ENCODE peak calls at places on chromosomes 4 and X, in eight cellular contexts. C is fibroblast of lung, D is PC-3, J is GM12878, F is mesendoderm, K is IMR-90, T is mesenchymal stem cell, O is H9. R is an unnamed sample.

GRCh38 chr4:139514382-139515059 is 41.5 kb downstream of the SETD7 start:
- DNase-seq in C (no peak), O (no peak), T (no peak), J (no peak), F (peak), D (no peak), K (no peak), R (no peak)

GRCh38 chrX:2457289-2458133 is 43.3 kb downstream of the DHRSX start:
- DNase-seq in O (peak), F (peak), T (no peak), C (no peak), J (no peak), K (no peak), D (no peak), R (peak)

GRCh38 chr4:8281519-8282133 is 12.1 kb downstream of the HTRA3 start:
- DNase-seq in O (no peak), J (no peak), D (no peak), K (peak), F (no peak), C (peak), T (no peak), R (no peak)

GRCh38 chrX:22025751-22026150 is 6.4 kb upstream of the PHEX start:
- DNase-seq in J (no peak), F (no peak), O (no peak), T (no peak), K (peak), C (no peak), D (no peak), R (no peak)

GRCh38 chr4:181364504-181364903 is 878.7 kb upstream of the TENM3 start:
- DNase-seq in K (peak), O (no peak), D (no peak), T (no peak), J (no peak), F (no peak), C (no peak), R (no peak)

GRCh38 chrX:46551494-46552128 is 6.4 kb upstream of the ZNF674 start:
- DNase-seq in J (no peak), C (peak), F (peak), T (peak), O (peak), K (peak), D (peak), R (peak)

GRCh38 chr4:5760936-5761480 is 50.0 kb downstream of the EVC start:
- DNase-seq in K (no peak), C (no peak), J (no peak), F (no peak), D (no peak), O (peak), T (no peak), R (no peak)

GRCh38 chr4:148205481-148205880 is 236.7 kb downstream of the NR3C2 start:
- DNase-seq in C (no peak), O (no peak), D (no peak), J (no peak), F (no peak), K (no peak), T (no peak), R (no peak)

GRCh38 chrX:107449490-107450175 is at the start of gene FRMPD3:
- DNase-seq in T (no peak), J (no peak), F (no peak), C (no peak), D (no peak), O (peak), K (no peak), R (peak)

GRCh38 chr4:152943673-152944072 is 7.5 kb downstream of the FHDC1 start:
- DNase-seq in F (peak), K (peak), D (no peak), T (peak), J (no peak), O (no peak), C (no peak), R (no peak)

GRCh38 chrX:40304115-40304514 is 206.4 kb upstream of the BCOR start:
- DNase-seq in F (no peak), T (no peak), O (no peak), K (no peak), D (no peak), J (no peak), C (no peak), R (no peak)

GRCh38 chrX:153521034-153521433 is 3.6 kb downstream of the ATP2B3 start:
- DNase-seq in C (peak), F (no peak), T (no peak), O (no peak), K (peak), J (no peak), D (no peak), R (no peak)

GRCh38 chrX:12709047-12709446 is 82.2 kb upstream of the PRPS2 start:
- DNase-seq in D (peak), F (no peak), C (no peak), O (peak), K (no peak), T (no peak), J (no peak), R (peak)

GRCh38 chrX:3250946-3251345 is 95.5 kb downstream of the MXRA5 start:
- DNase-seq in F (no peak), K (peak), J (no peak), O (no peak), C (no peak), T (no peak), D (no peak), R (no peak)

GRCh38 chr4:115671581-115671980 is 558.2 kb upstream of the NDST4 start:
- DNase-seq in O (no peak), J (no peak), T (no peak), F (no peak), D (peak), C (no peak), K (no peak), R (no peak)

GRCh38 chrX:50813843-50814661 is at the start of gene SHROOM4:
- DNase-seq in D (no peak), O (peak), K (peak), J (no peak), F (peak), T (peak), C (peak), R (peak)

GRCh38 chr4:176775326-176775725 is 17.4 kb downstream of the VEGFC start:
- DNase-seq in O (no peak), T (no peak), F (no peak), C (no peak), J (no peak), D (peak), K (no peak), R (no peak)

GRCh38 chrX:55167124-55167523 is 53.0 kb upstream of the PAGE5 start:
- DNase-seq in K (no peak), O (no peak), C (no peak), F (no peak), D (peak), T (peak), J (no peak), R (no peak)

GRCh38 chr4:152522754-152523153 is 13.1 kb downstream of the FBXW7 start:
- DNase-seq in F (peak), J (no peak), T (no peak), D (no peak), O (no peak), C (no peak), K (no peak), R (no peak)

GRCh38 chrX:17737707-17738001 is 361 bp downstream of the SCML1 start:
- DNase-seq in T (no peak), F (no peak), D (no peak), O (no peak), C (no peak), K (no peak), J (no peak), R (no peak)

GRCh38 chrX:19805054-19805690 is 82.2 kb downstream of the SH3KBP1 start:
- DNase-seq in K (no peak), O (no peak), C (no peak), J (no peak), F (no peak), D (no peak), T (no peak), R (no peak)

GRCh38 chrX:2441466-2441865 is 59.3 kb downstream of the DHRSX start:
- DNase-seq in C (no peak), D (no peak), K (no peak), O (no peak), J (no peak), F (no peak), T (no peak), R (no peak)

GRCh38 chr4:8396762-8397406 is 43.6 kb downstream of the ACOX3 start:
- DNase-seq in C (no peak), T (no peak), D (no peak), J (no peak), F (no peak), O (no peak), K (no peak), R (no peak)

GRCh38 chr4:165680821-165681220 is 192.2 kb upstream of the TLL1 start:
- DNase-seq in O (no peak), K (no peak), T (no peak), C (no peak), F (no peak), J (no peak), D (peak), R (no peak)

GRCh38 chrX:13377537-13377936 is 57.7 kb upstream of the ATXN3L start:
- DNase-seq in T (peak), D (no peak), O (no peak), K (peak), J (no peak), C (peak), F (no peak), R (no peak)

GRCh38 chrX:31909850-31910547 is 838.2 kb upstream of the FTHL17 start:
- DNase-seq in D (no peak), J (no peak), F (no peak), O (no peak), C (no peak), K (no peak), T (no peak), R (no peak)

GRCh38 chrX:104270916-104271512 is 16.3 kb upstream of the ESX1 start:
- DNase-seq in K (peak), C (peak), T (peak), F (peak), J (no peak), D (peak), O (peak), R (peak)

GRCh38 chr4:78864405-78865024 is 74.7 kb downstream of the PAQR3 start:
- DNase-seq in J (peak), C (peak), K (peak), D (peak), F (peak), T (peak), O (no peak), R (peak)

GRCh38 chr4:139619644-139620043 is 46.0 kb upstream of the MGST2 start:
- DNase-seq in D (peak), C (peak), F (peak), K (no peak), T (peak), O (no peak), J (no peak), R (peak)

GRCh38 chr4:110597582-110597981 is 25.3 kb downstream of the PITX2 start:
- DNase-seq in J (no peak), C (no peak), F (no peak), T (no peak), D (no peak), O (no peak), K (no peak), R (no peak)

GRCh38 chr4:110596431-110596830 is 26.4 kb downstream of the PITX2 start:
- DNase-seq in D (no peak), O (no peak), C (no peak), J (no peak), T (no peak), F (no peak), K (no peak), R (no peak)

DNA sequence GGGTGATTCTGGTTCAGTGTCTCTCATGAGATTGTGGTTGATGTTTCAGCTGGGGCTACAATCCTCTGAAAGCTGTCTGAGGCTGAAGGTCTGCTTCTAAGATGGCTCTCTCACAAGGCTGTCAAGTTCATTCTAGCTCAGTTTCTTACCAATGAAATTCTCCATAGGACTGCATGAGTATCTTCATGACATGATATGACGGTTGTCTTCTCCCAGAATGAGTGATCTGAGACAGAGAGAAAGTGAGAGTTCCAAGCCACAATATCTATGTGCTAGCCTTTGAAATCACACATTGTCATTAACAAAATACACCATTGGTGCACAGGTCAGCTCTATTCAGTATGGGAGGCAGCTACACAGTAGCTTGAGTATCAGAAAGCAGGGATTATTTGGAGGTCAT is 27.3 kb downstream of the PITX2 start:
- DNase-seq in J (no peak), O (no peak), C (no peak), D (no peak), K (no peak), T (no peak), F (no peak), R (no peak)
- H3K9ac ChIP-seq in J (no peak), O (no peak), C (no peak), D (no peak), K (no peak), T (no peak), F (no peak), R (no peak)

GRCh38 chr4:48526403-48526802 is 36.4 kb downstream of the ZAR1 start:
- DNase-seq in C (no peak), F (no peak), J (no peak), K (no peak), D (no peak), T (no peak), O (no peak), R (no peak)
- H3K9ac ChIP-seq in C (no peak), F (no peak), J (no peak), K (no peak), D (no peak), T (no peak), O (no peak), R (no peak)

DNA sequence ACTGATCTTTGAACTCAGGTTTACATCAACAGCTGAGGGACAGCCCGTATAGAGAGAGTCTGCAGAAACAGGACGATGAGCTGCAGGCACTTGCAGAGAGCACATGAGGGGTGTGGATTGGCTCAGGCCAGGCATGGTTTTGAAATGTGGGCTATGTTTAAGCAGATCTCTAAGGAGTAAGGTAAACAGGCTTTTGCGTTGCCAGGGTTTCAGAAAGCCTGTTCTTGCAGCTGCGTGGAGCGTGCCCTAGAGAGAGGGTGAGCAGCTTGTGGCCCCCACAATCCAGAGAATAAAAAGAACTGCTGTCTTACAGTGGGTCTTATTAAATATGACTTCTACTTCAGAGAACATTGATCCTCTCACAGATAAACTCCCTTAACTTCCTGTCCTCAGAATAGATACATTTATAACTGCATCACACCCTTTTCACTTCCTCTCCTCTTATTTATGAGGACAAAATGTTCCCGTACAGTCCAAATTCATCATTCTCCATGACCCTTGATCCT is 64.1 kb downstream of the TMA16 start:
- DNase-seq in K (no peak), J (no peak), F (no peak), D (no peak), O (no peak), T (peak), C (peak), R (no peak)
- H3K9ac ChIP-seq in K (no peak), J (no peak), F (no peak), D (no peak), O (no peak), T (no peak), C (no peak), R (no peak)

DNA sequence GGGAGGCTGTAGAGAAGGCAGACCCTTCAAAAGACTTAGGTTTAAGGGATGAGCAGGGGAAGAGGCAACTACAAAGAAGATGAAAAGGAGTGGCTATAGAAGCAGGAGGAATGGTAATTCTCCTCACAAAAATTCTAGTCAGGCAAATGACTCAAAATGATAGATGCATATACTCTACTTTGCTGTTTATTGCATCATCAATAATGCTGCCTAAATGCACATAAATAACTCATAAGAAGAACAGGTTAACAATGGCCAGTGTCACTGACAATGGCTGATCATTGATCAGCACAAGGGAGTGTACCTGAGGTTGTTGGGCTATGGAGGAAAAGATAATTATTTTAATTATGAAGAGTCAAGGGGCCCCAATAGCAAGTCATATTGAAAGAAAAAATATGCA is 184.7 kb upstream of the ETNPPL start:
- DNase-seq in F (no peak), T (no peak), D (no peak), J (no peak), K (no peak), C (no peak), O (no peak), R (no peak)
- H3K9ac ChIP-seq in F (no peak), T (no peak), D (no peak), J (no peak), K (no peak), C (no peak), O (no peak), R (no peak)

GRCh38 chr4:185128272-185129119 is 14.6 kb upstream of the SLC25A4 start:
- DNase-seq in F (peak), T (peak), J (no peak), K (no peak), O (peak), C (no peak), D (no peak), R (peak)
- H3K9ac ChIP-seq in F (peak), T (peak), J (no peak), K (no peak), O (no peak), C (no peak), D (no peak), R (no peak)

GRCh38 chrX:74940414-74940813 is 15.2 kb upstream of the NEXMIF start:
- DNase-seq in O (no peak), J (no peak), F (no peak), K (no peak), D (no peak), C (no peak), T (no peak), R (no peak)
- H3K9ac ChIP-seq in O (no peak), J (no peak), F (no peak), K (no peak), D (no peak), C (no peak), T (no peak), R (no peak)

GRCh38 chrX:149629730-149630387 is 1.7 kb downstream of the TMEM185A start:
- DNase-seq in K (no peak), O (no peak), D (no peak), C (no peak), J (no peak), T (no peak), F (peak), R (no peak)
- H3K9ac ChIP-seq in K (peak), O (no peak), D (no peak), C (no peak), J (no peak), T (peak), F (no peak), R (no peak)

DNA sequence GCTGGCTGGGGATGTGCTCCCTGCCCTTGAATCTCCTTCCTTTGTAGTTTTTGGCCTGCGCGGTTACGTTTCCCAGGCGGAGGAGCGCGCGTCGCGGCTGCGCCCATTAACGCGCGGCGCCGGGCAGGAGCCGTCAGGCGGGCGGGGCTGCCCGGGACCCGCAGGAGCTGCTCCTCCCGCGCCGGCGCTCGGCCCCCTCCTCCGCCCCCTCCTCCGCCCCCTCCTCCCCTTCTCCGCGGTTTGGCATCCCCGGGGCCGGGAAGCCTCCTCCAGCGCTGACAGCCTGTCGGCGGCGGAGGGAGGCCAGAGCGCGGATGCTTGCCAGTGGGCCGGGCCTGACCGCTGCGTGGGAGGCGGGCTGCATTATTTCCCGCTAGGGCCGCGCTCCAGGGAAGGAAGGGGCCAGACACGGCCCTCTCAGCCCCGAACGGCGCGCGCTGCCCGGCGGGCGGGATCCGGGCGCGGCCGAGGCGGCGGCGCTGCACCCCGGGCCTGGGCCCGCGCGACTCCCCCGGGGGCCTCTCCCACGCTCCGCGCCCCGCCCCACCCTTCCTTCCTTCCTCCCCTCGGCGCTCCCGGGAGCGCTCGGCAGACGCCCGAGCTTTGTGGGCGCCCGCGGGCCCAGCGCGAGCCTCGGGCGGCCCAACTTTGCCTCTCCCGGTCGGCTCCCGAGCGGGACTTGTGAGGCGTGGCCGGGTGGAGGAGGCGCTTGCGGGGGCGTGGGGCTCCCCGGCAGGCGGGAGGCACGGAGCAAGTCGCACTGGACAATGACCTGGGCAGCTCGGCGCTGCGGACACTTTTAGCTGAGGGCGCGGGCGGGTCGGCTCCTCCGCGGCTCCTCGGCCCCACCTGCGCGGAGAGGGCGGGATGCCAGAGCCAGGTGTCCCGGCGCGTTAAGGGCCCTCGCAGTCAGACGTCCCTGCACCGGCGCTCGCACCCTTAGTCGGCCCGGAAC is at the start of gene DCLK2:
- DNase-seq in C (peak), T (peak), J (no peak), F (peak), K (peak), O (peak), D (peak), R (peak)
- H3K9ac ChIP-seq in C (peak), T (peak), J (no peak), F (peak), K (peak), O (no peak), D (no peak), R (no peak)

DNA sequence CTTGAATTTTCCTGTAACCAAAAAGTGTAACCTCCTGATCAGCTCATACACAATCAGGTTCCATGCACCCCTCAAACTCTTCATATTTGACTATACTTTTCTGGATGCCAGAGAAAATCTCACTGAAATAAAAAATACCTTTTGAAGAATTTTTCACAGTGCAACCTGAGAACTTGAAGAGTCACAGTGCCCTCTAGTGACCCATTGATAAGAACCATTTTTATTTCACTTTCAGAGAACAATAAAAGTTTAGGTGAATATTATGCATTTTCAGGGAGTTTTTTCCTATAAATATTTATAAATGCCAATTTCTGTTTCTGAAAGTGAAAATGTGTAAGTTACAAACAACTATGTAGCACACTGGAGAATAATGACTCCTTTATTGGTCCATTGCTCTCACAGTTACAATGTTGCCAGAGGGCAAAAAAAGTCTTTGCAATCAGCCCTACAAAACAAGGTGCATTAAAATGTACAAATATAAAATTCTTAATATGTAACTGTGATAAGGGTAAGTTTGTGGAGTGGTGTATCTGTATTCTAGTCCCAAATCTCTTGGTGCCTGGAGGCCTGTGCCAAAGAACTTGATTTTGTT is 153.6 kb upstream of the INTU start:
- DNase-seq in F (peak), O (no peak), D (peak), J (no peak), C (peak), T (peak), K (peak), R (peak)
- H3K9ac ChIP-seq in F (no peak), O (no peak), D (no peak), J (no peak), C (no peak), T (no peak), K (no peak), R (no peak)